ENCODE peak calls at places on chromosomes 7 and 10, in ten cellular contexts. E, R, A, Q, P, Z, B, F, W and J are unnamed samples. For H3K36me3, the result is how much of the 10 kb centered on the place peaks cover.

GRCh38 chr10:99659868-99660366 is 608 bp downstream of the ENTPD7 start:
- DNase-seq in E (peak), R (no peak), A (no peak), Q (peak), P (peak), Z (no peak), B (no peak), F (no peak), W (no peak), J (no peak)

GRCh38 chr7:21616796-21617436 is 74.1 kb downstream of the DNAH11 start:
- DNase-seq in E (no peak), R (no peak), A (peak), Q (no peak), P (no peak), Z (no peak), B (no peak), F (no peak), W (peak), J (no peak)

GRCh38 chr7:155490697-155491628 is 33.0 kb downstream of the EN2 start:
- DNase-seq in E (peak), R (peak), A (peak), Q (peak), P (peak), Z (peak), B (peak), F (peak), W (no peak), J (peak)

GRCh38 chr10:76675951-76676587 is 961.5 kb downstream of the KCNMA1 start:
- DNase-seq in E (no peak), R (peak), A (no peak), Q (peak), P (peak), Z (peak), B (peak), F (peak), W (no peak), J (no peak)

GRCh38 chr10:61188691-61189090 is 244.7 kb upstream of the RHOBTB1 start:
- DNase-seq in E (no peak), R (no peak), A (peak), Q (no peak), P (no peak), Z (no peak), B (no peak), F (no peak), W (no peak), J (no peak)

GRCh38 chr7:33874943-33875342 is 30.4 kb upstream of the BMPER start:
- DNase-seq in E (no peak), R (peak), A (no peak), Q (no peak), P (no peak), Z (no peak), B (peak), F (peak), W (peak), J (no peak)

GRCh38 chr10:115649217-115649616 is 556.1 kb downstream of the ATRNL1 start:
- DNase-seq in E (no peak), R (no peak), A (no peak), Q (no peak), P (no peak), Z (no peak), B (no peak), F (no peak), W (no peak), J (no peak)

GRCh38 chr7:28661826-28662225 is 249.5 kb downstream of the CREB5 start:
- DNase-seq in E (no peak), R (no peak), A (no peak), Q (no peak), P (no peak), Z (no peak), B (no peak), F (no peak), W (no peak), J (no peak)

GRCh38 chr10:126558881-126559280 is 111.6 kb downstream of the C10orf90 start:
- DNase-seq in E (no peak), R (no peak), A (no peak), Q (no peak), P (no peak), Z (no peak), B (no peak), F (no peak), W (no peak), J (no peak)

GRCh38 chr10:114316744-114317143 is 77.7 kb downstream of the VWA2 start:
- DNase-seq in E (peak), R (no peak), A (no peak), Q (no peak), P (no peak), Z (no peak), B (no peak), F (no peak), W (no peak), J (no peak)

GRCh38 chr10:24944512-24945255 is 7.7 kb downstream of the PRTFDC1 start:
- DNase-seq in E (no peak), R (peak), A (peak), Q (peak), P (peak), Z (no peak), B (no peak), F (peak), W (peak), J (no peak)

GRCh38 chr10:101233443-101233842 is 4.2 kb upstream of the LBX1 start:
- DNase-seq in E (no peak), R (no peak), A (no peak), Q (no peak), P (no peak), Z (no peak), B (no peak), F (no peak), W (no peak), J (no peak)

GRCh38 chr7:158526531-158526930 is 61.1 kb downstream of the PTPRN2 start:
- DNase-seq in E (no peak), R (no peak), A (no peak), Q (no peak), P (no peak), Z (no peak), B (no peak), F (no peak), W (no peak), J (peak)

GRCh38 chr10:48474764-48475365 is 130.0 kb downstream of the ARHGAP22 start:
- DNase-seq in E (no peak), R (no peak), A (no peak), Q (no peak), P (peak), Z (no peak), B (no peak), F (no peak), W (no peak), J (no peak)

GRCh38 chr7:20385121-20385520 is 54.4 kb downstream of the ITGB8 start:
- DNase-seq in E (no peak), R (no peak), A (peak), Q (no peak), P (no peak), Z (no peak), B (no peak), F (no peak), W (peak), J (no peak)

GRCh38 chr7:6023974-6024435 is 7.2 kb upstream of the ANKRD61 start:
- DNase-seq in E (no peak), R (no peak), A (no peak), Q (no peak), P (peak), Z (no peak), B (no peak), F (no peak), W (no peak), J (no peak)
- H3K36me3 ChIP-seq in E (half or more), R (under half), A (under half), Q (under half), P (under half), Z (half or more), B (half or more), F (under half), W (half or more), J (half or more)

DNA sequence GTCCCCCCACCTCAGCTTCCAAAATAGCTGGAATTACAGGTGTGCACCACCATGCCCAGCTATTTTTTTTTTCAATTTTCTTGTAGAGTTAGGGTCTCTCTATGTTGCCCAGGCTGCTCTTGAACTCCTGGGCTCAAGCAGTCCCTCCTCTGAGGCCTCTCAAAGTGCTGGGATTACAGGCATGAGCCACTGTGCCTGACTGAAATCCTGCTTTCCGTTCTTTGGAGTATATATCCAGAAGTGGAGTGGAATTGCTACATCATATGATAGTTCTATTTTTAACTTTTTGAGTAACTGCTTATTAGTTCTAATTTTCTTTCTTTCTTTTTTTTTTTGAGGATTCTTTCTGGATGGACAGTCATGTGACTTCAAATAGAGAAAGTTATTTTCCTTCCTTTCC is 62.9 kb upstream of the ZMIZ2 start:
- DNase-seq in E (peak), R (no peak), A (no peak), Q (no peak), P (no peak), Z (no peak), B (no peak), F (no peak), W (no peak), J (no peak)
- H3K36me3 ChIP-seq in E (half or more), R (under half), A (under half), Q (under half), P (under half), Z (half or more), B (half or more), F (under half), W (under half), J (under half)

GRCh38 chr10:130174343-130174742 is 38.2 kb downstream of the GLRX3 start:
- DNase-seq in E (no peak), R (no peak), A (no peak), Q (no peak), P (no peak), Z (no peak), B (no peak), F (no peak), W (peak), J (no peak)

GRCh38 chr10:130177250-130177649 is 41.1 kb downstream of the GLRX3 start:
- DNase-seq in E (no peak), R (no peak), A (no peak), Q (no peak), P (no peak), Z (no peak), B (no peak), F (no peak), W (no peak), J (no peak)

GRCh38 chr10:130175074-130175473 is 38.9 kb downstream of the GLRX3 start:
- DNase-seq in E (no peak), R (no peak), A (no peak), Q (no peak), P (no peak), Z (no peak), B (no peak), F (no peak), W (no peak), J (no peak)

GRCh38 chr10:130181858-130182257 is 45.7 kb downstream of the GLRX3 start:
- DNase-seq in E (no peak), R (no peak), A (no peak), Q (no peak), P (no peak), Z (no peak), B (no peak), F (no peak), W (no peak), J (no peak)

DNA sequence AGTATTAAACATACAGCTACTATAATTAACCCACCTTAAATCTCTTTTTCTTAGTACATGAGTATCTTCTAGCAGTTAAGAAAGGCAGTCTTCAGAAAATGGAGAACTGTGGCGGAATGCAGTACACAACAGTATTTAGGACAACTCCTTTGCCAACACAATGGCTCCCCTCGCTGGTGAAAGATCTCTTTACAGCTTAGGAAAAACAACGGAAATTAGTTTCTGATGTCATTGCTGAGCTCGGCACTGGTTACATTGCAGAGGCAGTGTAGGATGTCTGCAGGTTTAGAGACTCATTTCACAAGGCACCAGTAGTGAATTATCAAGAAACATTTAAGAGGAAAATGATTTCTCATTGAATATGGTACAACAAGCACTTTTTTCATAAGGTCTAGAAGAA is 43.4 kb downstream of the GLRX3 start:
- DNase-seq in E (no peak), R (no peak), A (peak), Q (no peak), P (no peak), Z (no peak), B (no peak), F (peak), W (peak), J (no peak)
- H3K36me3 ChIP-seq in E (half or more), R (under half), A (under half), Q (under half), P (under half), Z (half or more), B (half or more), F (under half), W (under half), J (half or more)

GRCh38 chr10:79310911-79311573 is 36.2 kb upstream of the PPIF start:
- DNase-seq in E (peak), R (peak), A (no peak), Q (no peak), P (peak), Z (peak), B (no peak), F (no peak), W (no peak), J (peak)
- H3K36me3 ChIP-seq in E (half or more), R (under half), A (under half), Q (under half), P (under half), Z (half or more), B (half or more), F (under half), W (half or more), J (half or more)

GRCh38 chr10:13340626-13341370 is 7.3 kb downstream of the SEPHS1 start:
- DNase-seq in E (no peak), R (no peak), A (no peak), Q (peak), P (no peak), Z (no peak), B (no peak), F (no peak), W (no peak), J (no peak)
- H3K36me3 ChIP-seq in E (under half), R (under half), A (under half), Q (under half), P (under half), Z (under half), B (under half), F (under half), W (under half), J (under half)

DNA sequence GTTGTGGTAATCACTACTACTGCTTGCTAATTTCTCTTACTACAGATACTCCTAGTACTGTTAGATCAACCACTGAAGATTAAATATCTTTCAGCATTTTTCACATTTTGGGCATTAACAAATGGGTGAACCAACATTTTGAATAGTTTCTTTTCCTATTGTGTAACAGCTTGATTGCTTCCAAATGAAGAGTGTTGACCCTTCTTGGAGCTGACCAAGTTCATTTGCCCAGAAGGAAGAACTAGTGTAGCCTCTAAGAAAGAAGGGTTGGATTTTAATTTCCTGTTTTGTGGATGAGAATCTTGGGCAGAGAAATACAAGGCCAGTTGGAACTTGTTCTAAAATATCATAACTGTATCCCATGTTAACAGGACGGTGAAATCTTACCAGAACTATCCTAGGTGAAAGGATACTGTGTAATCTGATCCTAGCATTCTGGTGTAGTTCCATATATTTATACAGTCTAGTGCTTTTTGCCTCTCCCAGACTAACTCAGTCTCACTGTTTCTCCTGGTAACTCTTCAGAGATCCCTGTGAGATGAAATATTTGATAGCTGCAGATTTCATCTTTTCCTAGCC is 37.3 kb downstream of the SND1 start:
- DNase-seq in E (no peak), R (no peak), A (no peak), Q (no peak), P (no peak), Z (no peak), B (no peak), F (no peak), W (no peak), J (no peak)
- H3K36me3 ChIP-seq in E (under half), R (under half), A (under half), Q (under half), P (under half), Z (half or more), B (half or more), F (under half), W (under half), J (under half)

GRCh38 chr7:5230272-5231067 is 40.4 kb downstream of the WIPI2 start:
- DNase-seq in E (peak), R (no peak), A (no peak), Q (no peak), P (no peak), Z (no peak), B (no peak), F (no peak), W (no peak), J (no peak)

GRCh38 chr7:5231811-5232484 is 41.9 kb downstream of the WIPI2 start:
- DNase-seq in E (peak), R (no peak), A (no peak), Q (peak), P (no peak), Z (no peak), B (no peak), F (no peak), W (no peak), J (peak)

GRCh38 chr7:5229451-5230271 is 39.6 kb downstream of the WIPI2 start:
- DNase-seq in E (peak), R (no peak), A (no peak), Q (no peak), P (no peak), Z (no peak), B (no peak), F (no peak), W (no peak), J (peak)

GRCh38 chr7:5232485-5232837 is 42.4 kb downstream of the WIPI2 start:
- DNase-seq in E (no peak), R (no peak), A (no peak), Q (no peak), P (no peak), Z (no peak), B (no peak), F (no peak), W (no peak), J (no peak)

GRCh38 chr7:5231116-5231515 is 41.1 kb downstream of the WIPI2 start:
- DNase-seq in E (peak), R (no peak), A (no peak), Q (peak), P (no peak), Z (no peak), B (no peak), F (no peak), W (no peak), J (no peak)
- H3K36me3 ChIP-seq in E (half or more), R (under half), A (under half), Q (under half), P (under half), Z (half or more), B (half or more), F (under half), W (half or more), J (half or more)

GRCh38 chr10:119162121-119162520 is 3.4 kb downstream of the SFXN4 start:
- DNase-seq in E (no peak), R (no peak), A (no peak), Q (no peak), P (no peak), Z (no peak), B (no peak), F (no peak), W (no peak), J (no peak)

GRCh38 chr10:119159332-119159731 is 6.2 kb downstream of the SFXN4 start:
- DNase-seq in E (no peak), R (no peak), A (no peak), Q (no peak), P (no peak), Z (no peak), B (no peak), F (peak), W (no peak), J (no peak)

GRCh38 chr10:119161680-119162079 is 3.8 kb downstream of the SFXN4 start:
- DNase-seq in E (no peak), R (no peak), A (no peak), Q (no peak), P (no peak), Z (no peak), B (no peak), F (peak), W (peak), J (no peak)

GRCh38 chr10:119165171-119166110 is at the start of gene SFXN4:
- DNase-seq in E (peak), R (peak), A (peak), Q (peak), P (peak), Z (peak), B (peak), F (peak), W (peak), J (peak)

DNA sequence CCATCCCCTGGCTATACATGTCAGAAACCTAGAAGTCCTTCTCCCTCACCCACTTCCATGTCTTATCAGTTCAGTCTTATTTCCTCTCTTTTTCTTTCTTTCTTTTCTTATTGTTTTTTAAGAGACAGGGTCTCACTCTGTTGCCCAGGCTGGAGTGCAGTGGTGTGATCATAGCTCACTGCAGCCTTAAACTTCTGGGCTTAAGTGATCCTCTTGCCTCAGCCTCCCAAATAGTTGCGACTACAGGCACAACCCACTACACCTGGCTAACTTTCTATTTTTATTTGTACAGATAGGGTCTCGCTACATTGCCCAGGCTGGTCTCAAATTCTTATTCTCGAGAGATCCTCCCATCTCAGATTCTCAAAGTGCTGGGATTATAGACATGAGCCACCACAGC is 2.8 kb downstream of the SFXN4 start:
- DNase-seq in E (no peak), R (no peak), A (no peak), Q (no peak), P (no peak), Z (no peak), B (no peak), F (no peak), W (no peak), J (no peak)
- H3K36me3 ChIP-seq in E (under half), R (under half), A (under half), Q (under half), P (under half), Z (under half), B (half or more), F (under half), W (under half), J (half or more)